ENCODE peak calls at places on chromosomes 4 and X, in seven cellular contexts. U is left ventricle myocardium inferior; I is CD4-positive, alpha-beta T cell; F is breast epithelium; Z is fibroblast of mammary gland; M is fibroblast of pulmonary artery; P is Peyer's patch. X is an unnamed sample.

GRCh38 chr4:4857001-4857808 is 2.3 kb upstream of the MSX1 start:
- DNase-seq in U (no peak), I (no peak), P (no peak), M (no peak), Z (no peak), F (no peak), X (no peak)

GRCh38 chrX:119778829-119779228 is 12.6 kb downstream of the RPL39 start:
- DNase-seq in F (no peak), U (no peak), I (no peak), M (no peak), Z (no peak), P (no peak), X (no peak)

GRCh38 chrX:133444196-133444595 is 28.9 kb upstream of the GPC4 start:
- DNase-seq in I (no peak), F (no peak), U (no peak), M (no peak), Z (no peak), P (no peak), X (no peak)

GRCh38 chr4:41177016-41177415 is 37.3 kb downstream of the APBB2 start:
- DNase-seq in P (no peak), I (no peak), F (no peak), Z (peak), M (peak), U (no peak), X (no peak)

GRCh38 chrX:24024819-24025740 is 1.9 kb downstream of the KLHL15 start:
- DNase-seq in M (peak), F (peak), Z (peak), P (peak), U (peak), I (peak), X (peak)

GRCh38 chr4:180059216-180059881 is 2183.9 kb upstream of the TENM3 start:
- DNase-seq in Z (no peak), U (no peak), M (no peak), F (no peak), I (no peak), P (no peak), X (no peak)

GRCh38 chr4:149638073-149638472 is 177.6 kb downstream of the IQCM start:
- DNase-seq in I (no peak), Z (peak), U (no peak), P (no peak), F (no peak), M (peak), X (no peak)

GRCh38 chr4:163493643-163494359 is 689 bp upstream of the TMA16 start:
- DNase-seq in Z (no peak), M (no peak), F (no peak), I (no peak), U (peak), P (peak), X (peak)

GRCh38 chr4:106691749-106692148 is 323.2 kb upstream of the GIMD1 start:
- DNase-seq in P (no peak), Z (peak), M (peak), U (no peak), F (no peak), I (no peak), X (no peak)

GRCh38 chrX:74529311-74529710 is 85.1 kb downstream of the RLIM start:
- DNase-seq in P (no peak), U (no peak), I (no peak), Z (no peak), M (no peak), F (no peak), X (no peak)

GRCh38 chr4:88780389-88780788 is 82.8 kb upstream of the NAP1L5 start:
- DNase-seq in U (no peak), F (no peak), M (no peak), I (no peak), P (no peak), Z (no peak), X (no peak)

GRCh38 chr4:30938956-30939528 is 218.9 kb downstream of the PCDH7 start:
- DNase-seq in F (no peak), P (no peak), Z (no peak), U (no peak), I (no peak), M (no peak), X (no peak)

GRCh38 chr4:13988347-13989265 is 361.1 kb upstream of the BOD1L1 start:
- DNase-seq in Z (peak), M (peak), I (no peak), F (peak), U (peak), P (no peak), X (no peak)

GRCh38 chr4:3255611-3256186 is 6.7 kb downstream of the MSANTD1 start:
- DNase-seq in U (peak), M (no peak), Z (no peak), I (no peak), P (no peak), F (no peak), X (peak)

GRCh38 chr4:153249199-153250154 is 45.2 kb downstream of the TRIM2 start:
- DNase-seq in Z (peak), I (peak), M (peak), U (peak), P (peak), F (peak), X (peak)

GRCh38 chrX:134600714-134601113 is 57.6 kb downstream of the PLAC1 start:
- DNase-seq in P (no peak), F (no peak), U (no peak), I (no peak), Z (peak), M (peak), X (no peak)

GRCh38 chrX:110041980-110042379 is 39.1 kb downstream of the TMEM164 start:
- DNase-seq in I (no peak), P (no peak), U (no peak), F (no peak), M (no peak), Z (no peak), X (no peak)

GRCh38 chrX:136206916-136207315 is 44.3 kb downstream of the MAP7D3 start:
- DNase-seq in I (no peak), F (no peak), M (no peak), Z (no peak), P (no peak), U (no peak), X (no peak)

GRCh38 chrX:64205441-64205734 is at the start of gene AMER1:
- DNase-seq in U (no peak), Z (no peak), I (no peak), F (no peak), M (no peak), P (no peak), X (no peak)

GRCh38 chr4:20431422-20432014 is 179.8 kb downstream of the SLIT2 start:
- DNase-seq in I (no peak), P (no peak), M (peak), U (peak), F (no peak), Z (peak), X (no peak)

GRCh38 chr4:72591547-72591946 is 22.5 kb upstream of the ADAMTS3 start:
- DNase-seq in M (no peak), Z (peak), P (no peak), I (no peak), F (no peak), U (no peak), X (no peak)

GRCh38 chr4:53637348-53637747 is 46.1 kb upstream of the LNX1 start:
- DNase-seq in F (no peak), P (no peak), Z (no peak), U (no peak), I (no peak), M (no peak), X (no peak)

GRCh38 chr4:124178449-124179021 is 534.0 kb downstream of the ANKRD50 start:
- DNase-seq in I (no peak), Z (peak), M (peak), P (no peak), F (no peak), U (no peak), X (no peak)

GRCh38 chr4:156347412-156348075 is 393.9 kb upstream of the CTSO start:
- DNase-seq in F (no peak), M (peak), Z (peak), P (no peak), U (no peak), I (no peak), X (no peak)

GRCh38 chrX:122579521-122579920 is 604.6 kb upstream of the GRIA3 start:
- DNase-seq in M (no peak), P (no peak), U (no peak), I (no peak), F (no peak), Z (peak), X (no peak)

GRCh38 chrX:8190341-8190830 is 19.3 kb upstream of the VCX2 start:
- DNase-seq in U (no peak), F (no peak), P (no peak), Z (no peak), I (no peak), M (no peak), X (no peak)

GRCh38 chr4:54231419-54232150 is 2.5 kb downstream of the PDGFRA start:
- DNase-seq in U (peak), F (peak), I (no peak), Z (peak), M (peak), P (no peak), X (no peak)

GRCh38 chr4:20137176-20137575 is 114.5 kb upstream of the SLIT2 start:
- DNase-seq in U (no peak), Z (peak), I (no peak), F (no peak), P (no peak), M (peak), X (no peak)

GRCh38 chr4:26317766-26318165 is 3.0 kb upstream of the RBPJ start:
- DNase-seq in U (no peak), M (no peak), I (no peak), Z (no peak), P (no peak), F (no peak), X (no peak)

GRCh38 chr4:6873291-6873690 is 36.3 kb upstream of the TBC1D14 start:
- DNase-seq in Z (peak), P (no peak), U (no peak), I (no peak), F (no peak), M (peak), X (no peak)
- TF ChIP-seq CTCF in Z (peak), P (no peak), U (no peak), I (no peak), F (no peak), M (peak), X (no peak)

GRCh38 chr4:15740764-15741404 is 37.2 kb upstream of the CD38 start:
- DNase-seq in F (no peak), Z (no peak), M (no peak), I (no peak), U (no peak), P (no peak), X (no peak)

GRCh38 chr4:15738877-15739276 is 36.0 kb downstream of the BST1 start:
- DNase-seq in P (no peak), U (no peak), M (no peak), I (no peak), F (no peak), Z (no peak), X (no peak)

GRCh38 chr4:15735531-15735930 is 32.7 kb downstream of the BST1 start:
- DNase-seq in M (no peak), I (no peak), F (no peak), P (no peak), U (no peak), Z (no peak), X (no peak)

GRCh38 chr4:15736514-15737050 is 33.7 kb downstream of the BST1 start:
- DNase-seq in F (no peak), I (no peak), M (no peak), P (no peak), Z (no peak), U (no peak), X (no peak)

GRCh38 chr4:15737255-15737654 is 34.4 kb downstream of the BST1 start:
- DNase-seq in M (no peak), F (no peak), Z (no peak), I (no peak), U (no peak), P (no peak), X (no peak)
- TF ChIP-seq CTCF in M (no peak), F (no peak), Z (no peak), I (no peak), U (no peak), P (no peak), X (no peak)

GRCh38 chr4:113248320-113248719 is 198.9 kb downstream of the ANK2 start:
- DNase-seq in F (no peak), M (no peak), P (no peak), I (no peak), Z (no peak), U (no peak), X (no peak)
- TF ChIP-seq CTCF in F (no peak), M (no peak), P (no peak), I (no peak), Z (peak), U (peak), X (no peak)

GRCh38 chrX:154382483-154383069 is 3.5 kb downstream of the EMD start:
- DNase-seq in Z (no peak), P (no peak), I (no peak), M (no peak), F (no peak), U (no peak), X (no peak)

GRCh38 chrX:154380787-154381186 is 1.7 kb downstream of the EMD start:
- DNase-seq in M (no peak), Z (no peak), P (no peak), I (no peak), F (no peak), U (no peak), X (no peak)

GRCh38 chrX:154381271-154381670 is 2.2 kb downstream of the EMD start:
- DNase-seq in U (no peak), F (no peak), P (no peak), I (no peak), Z (no peak), M (no peak), X (no peak)

GRCh38 chrX:154383359-154384283 is 4.5 kb downstream of the EMD start:
- DNase-seq in F (no peak), P (no peak), M (no peak), I (no peak), U (no peak), Z (peak), X (no peak)

GRCh38 chrX:154384284-154384892 is 5.3 kb downstream of the EMD start:
- DNase-seq in F (no peak), Z (peak), U (no peak), P (no peak), M (peak), I (no peak), X (no peak)
- TF ChIP-seq CTCF in F (no peak), Z (peak), U (peak), P (no peak), M (peak), I (no peak), X (no peak)

GRCh38 chr4:17812125-17812524 is 1.3 kb downstream of the NCAPG start:
- DNase-seq in F (no peak), Z (no peak), P (no peak), M (no peak), U (no peak), I (no peak), X (no peak)

GRCh38 chr4:17812801-17813200 is 2.0 kb downstream of the NCAPG start:
- DNase-seq in P (no peak), U (no peak), I (no peak), Z (peak), M (peak), F (no peak), X (no peak)

GRCh38 chr4:17816142-17816541 is 5.4 kb downstream of the NCAPG start:
- DNase-seq in F (no peak), I (no peak), Z (no peak), P (no peak), M (no peak), U (no peak), X (no peak)

GRCh38 chr4:17814140-17814539 is 3.4 kb downstream of the NCAPG start:
- DNase-seq in Z (peak), U (no peak), I (no peak), P (no peak), F (no peak), M (peak), X (no peak)

DNA sequence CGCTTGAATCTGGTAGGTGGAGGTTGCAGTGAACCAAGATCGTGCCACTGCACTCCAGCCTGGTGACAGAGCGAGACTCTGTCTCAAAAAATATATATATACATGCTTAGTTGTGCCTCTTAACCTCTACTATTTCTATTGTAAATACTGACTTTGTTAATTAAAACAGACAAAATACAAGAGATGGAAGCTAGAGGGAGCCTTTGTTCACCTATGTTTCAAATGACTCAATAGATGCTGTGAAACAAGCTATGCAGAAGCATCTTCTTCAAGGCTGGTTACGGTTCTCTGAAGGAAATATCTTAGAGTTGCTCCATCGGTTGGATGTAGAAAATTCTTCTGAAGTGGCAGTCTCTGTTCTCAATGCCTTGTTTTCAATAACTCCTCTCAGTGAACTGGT is 6.2 kb downstream of the NCAPG start:
- DNase-seq in F (no peak), I (no peak), M (peak), Z (peak), P (no peak), U (no peak), X (no peak)
- TF ChIP-seq CTCF in F (no peak), I (peak), M (peak), Z (peak), P (peak), U (peak), X (no peak)

GRCh38 chr4:148445903-148446261 is 3.7 kb upstream of the NR3C2 start:
- DNase-seq in F (no peak), U (no peak), M (no peak), I (no peak), Z (no peak), P (no peak), X (no peak)

GRCh38 chr4:148443550-148444295 is 1.5 kb upstream of the NR3C2 start:
- DNase-seq in P (peak), I (peak), Z (no peak), F (peak), U (peak), M (no peak), X (peak)

GRCh38 chr4:148442830-148443549 is 776 bp upstream of the NR3C2 start:
- DNase-seq in Z (no peak), U (peak), I (no peak), F (no peak), P (peak), M (peak), X (no peak)

GRCh38 chr4:148445071-148445902 is 3.1 kb upstream of the NR3C2 start:
- DNase-seq in F (peak), U (peak), Z (no peak), I (peak), P (peak), M (no peak), X (peak)

GRCh38 chr4:148444296-148445070 is 2.3 kb upstream of the NR3C2 start:
- DNase-seq in F (peak), Z (no peak), I (peak), M (no peak), P (peak), U (peak), X (peak)
- TF ChIP-seq CTCF in F (no peak), Z (no peak), I (no peak), M (no peak), P (peak), U (peak), X (no peak)

GRCh38 chrX:71106427-71106826 is at the start of gene CXorf65:
- DNase-seq in Z (peak), F (no peak), M (no peak), P (no peak), U (no peak), I (no peak), X (no peak)

GRCh38 chrX:71103110-71103983 is 3.2 kb downstream of the CXorf65 start:
- DNase-seq in M (no peak), P (peak), F (no peak), Z (no peak), U (no peak), I (peak), X (no peak)

GRCh38 chrX:71107762-71108360 is 1.3 kb upstream of the CXorf65 start:
- DNase-seq in M (no peak), Z (no peak), F (no peak), P (peak), I (no peak), U (no peak), X (no peak)

GRCh38 chrX:71105638-71106037 is 902 bp downstream of the CXorf65 start:
- DNase-seq in Z (no peak), F (no peak), I (no peak), M (no peak), U (no peak), P (no peak), X (no peak)

DNA sequence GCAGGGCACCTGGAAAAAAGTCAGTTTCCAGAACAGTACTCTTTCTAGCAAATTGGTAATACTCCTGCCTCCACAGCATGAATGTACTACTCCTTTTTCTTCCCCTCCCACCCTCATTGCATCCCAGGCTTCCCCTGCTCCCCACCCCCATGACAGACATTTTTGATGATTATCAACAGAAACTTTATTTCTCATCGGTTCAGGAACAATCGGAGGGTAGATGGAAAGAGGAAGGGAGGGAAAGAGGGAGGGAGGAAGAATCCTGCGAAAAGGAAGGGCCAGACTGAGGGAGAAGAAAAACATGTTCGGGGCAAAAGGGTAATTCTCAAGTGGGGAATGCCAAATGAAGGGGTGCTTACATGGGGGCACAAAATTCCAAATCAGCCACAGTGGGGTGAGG is 705 bp upstream of the CXorf65 start:
- DNase-seq in P (no peak), I (no peak), U (no peak), Z (no peak), M (no peak), F (no peak), X (no peak)
- TF ChIP-seq CTCF in P (no peak), I (no peak), U (no peak), Z (no peak), M (no peak), F (no peak), X (no peak)